ENCODE peak calls at places on chromosome 10, in four cellular contexts. G is stimulated activated CD4-positive, alpha-beta T cell treated with anti-CD3 and anti-CD28 coated beads, TNF-alpha, amount 100 ng/mL, for 4 hours; R is activated gamma-delta T cell treated with anti-CD3 and anti-CD28 coated beads, Interleukin-2, amount 50 U/mL, for 16 hours; W is occipital lobe. Y is an unnamed sample.

GRCh38 chr10:5970527-5970926 is 6.8 kb downstream of the IL15RA start:
- DNase-seq in G (no peak), R (no peak), W (no peak), Y (no peak)

GRCh38 chr10:122234416-122234815 is 36.7 kb upstream of the BTBD16 start:
- DNase-seq in G (no peak), R (no peak), W (no peak), Y (no peak)

GRCh38 chr10:93074597-93075368 is 1.1 kb downstream of the CYP26A1 start:
- DNase-seq in G (no peak), R (no peak), W (no peak), Y (no peak)

GRCh38 chr10:122139627-122140151 is 131.4 kb upstream of the BTBD16 start:
- DNase-seq in G (no peak), R (no peak), W (no peak), Y (no peak)

GRCh38 chr10:95249467-95249866 is 41.3 kb downstream of the PDLIM1 start:
- DNase-seq in G (no peak), R (no peak), W (no peak), Y (no peak)

GRCh38 chr10:34255075-34255474 is 560.0 kb downstream of the PARD3 start:
- DNase-seq in G (no peak), R (no peak), W (no peak), Y (no peak)

GRCh38 chr10:43851030-43851429 is 202.3 kb upstream of the ZNF32 start:
- DNase-seq in G (no peak), R (no peak), W (no peak), Y (no peak)

GRCh38 chr10:100997364-100998182 is 2.0 kb upstream of the LZTS2 start:
- DNase-seq in G (peak; percentile 45), R (peak; percentile 52), W (peak; percentile 54), Y (peak; percentile 85)

GRCh38 chr10:3265081-3265480 is 92.5 kb upstream of the PITRM1 start:
- DNase-seq in G (no peak), R (no peak), W (no peak), Y (no peak)

GRCh38 chr10:119652361-119652760 is 1.2 kb downstream of the BAG3 start:
- DNase-seq in G (no peak), R (no peak), W (no peak), Y (no peak)

GRCh38 chr10:124004372-124004928 is 88.9 kb downstream of the CHST15 start:
- DNase-seq in G (no peak), R (no peak), W (no peak), Y (no peak)

GRCh38 chr10:89553064-89553734 is 17.8 kb upstream of the SLC16A12 start:
- DNase-seq in G (no peak), R (no peak), W (no peak), Y (no peak)

GRCh38 chr10:49187950-49188761 is at the start of gene TMEM273:
- DNase-seq in G (no peak), R (no peak), W (peak; percentile 66), Y (peak; percentile 87)

GRCh38 chr10:132306951-132307751 is 599 bp downstream of the STK32C start:
- DNase-seq in G (no peak), R (peak; percentile 14), W (no peak), Y (peak; percentile 59)

GRCh38 chr10:60905580-60905979 is 38.4 kb downstream of the RHOBTB1 start:
- DNase-seq in G (no peak), R (no peak), W (no peak), Y (no peak)

GRCh38 chr10:45425628-45426563 is 51.9 kb downstream of the ALOX5 start:
- DNase-seq in G (no peak), R (no peak), W (no peak), Y (no peak)

GRCh38 chr10:86339226-86339865 is 27.2 kb downstream of the GRID1 start:
- DNase-seq in G (no peak), R (no peak), W (no peak), Y (no peak)

GRCh38 chr10:33032354-33033254 is 74.6 kb upstream of the ITGB1 start:
- DNase-seq in G (no peak), R (no peak), W (no peak), Y (no peak)

GRCh38 chr10:88228130-88228529 is 355.0 kb downstream of the RNLS start:
- DNase-seq in G (no peak), R (no peak), W (no peak), Y (no peak)

GRCh38 chr10:101012525-101013364 is 13.1 kb downstream of the LZTS2 start:
- DNase-seq in G (peak; percentile 72), R (peak; percentile 64), W (peak; percentile 85), Y (peak; percentile 94)

Y was measured in head of caudate nucleus.